ENCODE peak calls at places on chromosomes 7 and 10, in five cellular contexts. G is pancreas; I is naive thymus-derived CD4-positive, alpha-beta T cell; N is uterus; J is left ventricle myocardium inferior. K is an unnamed sample.

GRCh38 chr10:86899670-86900276 is 57.6 kb downstream of the MMRN2 start:
- DNase-seq in G (no peak), I (no peak), N (peak; percentile 63), J (peak; percentile 20), K (peak; percentile 86)

GRCh38 chr7:96380111-96380512 is 58.2 kb upstream of the SLC25A13 start:
- DNase-seq in N (no peak), G (no peak), I (no peak), J (no peak), K (no peak)

GRCh38 chr10:34131152-34131551 is 683.9 kb downstream of the PARD3 start:
- DNase-seq in N (no peak), I (no peak), G (no peak), J (no peak), K (no peak)

GRCh38 chr10:86244296-86244695 is 122.3 kb downstream of the GRID1 start:
- DNase-seq in I (no peak), J (no peak), N (no peak), G (no peak), K (no peak)

GRCh38 chr10:114131094-114131493 is 42.9 kb downstream of the CCDC186 start:
- DNase-seq in J (no peak), I (no peak), G (no peak), N (no peak), K (no peak)

GRCh38 chr7:69166979-69167516 is 431.2 kb upstream of the AUTS2 start:
- DNase-seq in G (no peak), J (no peak), I (no peak), N (no peak), K (no peak)

GRCh38 chr7:102096706-102097427 is 189.8 kb upstream of the SH2B2 start:
- DNase-seq in I (no peak), N (no peak), J (no peak), G (no peak), K (no peak)

GRCh38 chr7:132755538-132756481 is 179.5 kb upstream of the PLXNA4 start:
- DNase-seq in J (no peak), G (peak; percentile 30), N (no peak), I (no peak), K (peak; percentile 36)

GRCh38 chr10:103556383-103557007 is 63.0 kb downstream of the NEURL1 start:
- DNase-seq in I (no peak), J (no peak), G (no peak), N (no peak), K (no peak)

GRCh38 chr10:43187213-43187612 is 49.0 kb downstream of the CSGALNACT2 start:
- DNase-seq in J (no peak), G (no peak), I (no peak), N (no peak), K (no peak)

GRCh38 chr7:27185708-27186449 is 847 bp upstream of the HOXA11 start:
- DNase-seq in G (peak; percentile 10), I (peak; percentile 11), J (no peak), N (no peak), K (peak; percentile 9)

GRCh38 chr10:637771-638195 is 51.7 kb downstream of the DIP2C start:
- DNase-seq in I (no peak), G (no peak), J (no peak), N (no peak), K (no peak)

GRCh38 chr10:17056781-17057191 is 72.8 kb downstream of the CUBN start:
- DNase-seq in I (no peak), J (no peak), N (no peak), G (no peak), K (no peak)

GRCh38 chr7:105876964-105877601 is 684 bp upstream of the ATXN7L1 start:
- DNase-seq in N (peak; percentile 44), J (peak; percentile 32), I (peak; percentile 15), G (peak; percentile 57), K (peak; percentile 44)

GRCh38 chr7:24755541-24756416 is 1.5 kb downstream of the GSDME start:
- DNase-seq in I (no peak), G (no peak), J (no peak), N (no peak), K (no peak)

GRCh38 chr10:124831116-124831515 is 29.5 kb downstream of the ABRAXAS2 start:
- DNase-seq in G (no peak), J (no peak), N (no peak), I (no peak), K (no peak)

GRCh38 chr10:22341190-22341935 is 3.9 kb upstream of the SPAG6 start:
- DNase-seq in G (peak; percentile 75), I (no peak), J (no peak), N (no peak), K (no peak)

GRCh38 chr10:86849495-86849894 is 93.1 kb downstream of the BMPR1A start:
- DNase-seq in J (no peak), I (no peak), G (no peak), N (no peak), K (no peak)

GRCh38 chr7:117014673-117015133 is 61.4 kb downstream of the ST7 start:
- DNase-seq in J (peak; percentile 56), N (peak; percentile 31), G (peak; percentile 28), I (no peak), K (peak; percentile 88)

GRCh38 chr10:123786306-123786705 is 105.3 kb downstream of the CPXM2 start:
- DNase-seq in N (no peak), G (no peak), I (no peak), J (no peak), K (no peak)

GRCh38 chr7:158063850-158064610 is 523.6 kb downstream of the PTPRN2 start:
- DNase-seq in G (no peak), J (no peak), I (no peak), N (no peak), K (no peak)

GRCh38 chr7:12761691-12762090 is 74.3 kb downstream of the ARL4A start:
- DNase-seq in G (no peak), J (no peak), N (no peak), I (no peak), K (no peak)

GRCh38 chr10:101843032-101843991 is at the start of gene KCNIP2:
- DNase-seq in G (peak; percentile 49), J (peak; percentile 62), I (peak; percentile 36), N (no peak), K (peak; percentile 36)
- H3K4me3 ChIP-seq in G (no peak within 1 kb of the TSS), J (peak within 1 kb of the TSS; percentile 72), I (peak within 1 kb of the TSS; percentile 19), N (no peak within 1 kb of the TSS), K (peak within 1 kb of the TSS; percentile 38)

GRCh38 chr7:2763607-2764006 is 75.6 kb downstream of the AMZ1 start:
- DNase-seq in G (no peak), N (no peak), I (no peak), J (no peak), K (peak; percentile 40)
- H3K4me1 ChIP-seq in G (peaks cover 3% of the 10 kb centered on the region), N (peaks cover 16% of the 10 kb centered on the region), I (no peaks in the 10 kb centered on the region), J (peaks cover 55% of the 10 kb centered on the region), K (peaks cover 55% of the 10 kb centered on the region)

DNA sequence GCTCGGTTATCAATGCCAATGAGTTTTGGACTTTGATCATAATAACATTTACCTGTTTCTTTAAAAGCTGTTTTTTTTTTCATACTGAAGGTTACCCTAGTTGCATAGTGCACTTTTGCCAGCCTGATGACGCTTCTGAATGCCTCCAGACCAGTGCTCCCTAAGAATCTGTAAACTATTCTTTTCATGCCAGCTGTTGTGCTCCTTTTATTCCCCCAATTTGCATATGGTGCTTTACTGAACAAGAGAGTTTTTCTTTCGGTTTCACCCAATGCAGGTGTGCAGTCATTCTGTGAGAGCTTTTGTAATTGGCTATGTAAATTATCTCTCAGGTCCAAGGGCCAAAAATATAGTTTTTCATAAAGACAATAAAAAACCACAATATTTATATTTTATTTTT is 48.1 kb upstream of the GLCCI1 start:
- DNase-seq in G (peak; percentile 27), I (no peak), J (no peak), N (no peak), K (no peak)
- H3K4me3 ChIP-seq in G (no peak overlapping the region), I (peak overlapping the region; percentile 26), J (no peak overlapping the region), N (no peak overlapping the region), K (no peak overlapping the region)

DNA sequence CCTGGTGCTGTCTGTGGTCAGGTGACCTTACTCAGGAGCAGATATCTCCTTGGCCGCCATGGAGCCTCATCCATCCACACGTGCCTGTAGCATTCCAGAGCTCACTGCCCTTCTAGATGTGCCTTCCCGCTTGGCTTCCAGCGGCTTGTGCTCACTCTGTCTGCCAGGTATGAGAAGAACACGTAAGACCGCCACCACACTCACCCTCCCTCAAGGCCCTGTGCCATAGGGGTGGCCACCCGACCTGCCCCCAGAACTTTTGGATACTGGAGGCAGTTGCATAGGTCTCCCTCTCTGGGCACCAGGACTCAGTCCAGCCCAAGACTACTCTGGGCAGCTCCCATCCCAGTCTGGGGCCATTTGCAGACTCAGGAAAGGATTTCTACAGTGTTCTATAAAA is 4.1 kb downstream of the MARVELD1 start:
- DNase-seq in N (no peak), G (no peak), I (no peak), J (no peak), K (no peak)
- H3K4me1 ChIP-seq in N (peaks cover 17% of the 10 kb centered on the region), G (peaks cover 4% of the 10 kb centered on the region), I (peaks cover 6% of the 10 kb centered on the region), J (peaks cover 71% of the 10 kb centered on the region), K (peaks cover 30% of the 10 kb centered on the region)

GRCh38 chr7:4888161-4888560 is 4.6 kb upstream of the RADIL start:
- DNase-seq in J (no peak), G (no peak), I (no peak), N (no peak), K (no peak)
- H3K4me3 ChIP-seq in J (no peak overlapping the region), G (no peak overlapping the region), I (no peak overlapping the region), N (no peak overlapping the region), K (no peak overlapping the region)

GRCh38 chr10:5582736-5583135 is 58.0 kb downstream of the CALML3 start:
- DNase-seq in N (no peak), I (no peak), G (no peak), J (no peak), K (no peak)

GRCh38 chr10:5587151-5588079 is 62.7 kb downstream of the CALML3 start:
- DNase-seq in N (no peak), I (no peak), G (no peak), J (peak; percentile 48), K (no peak)

GRCh38 chr10:5585517-5586222 is 60.9 kb downstream of the CALML3 start:
- DNase-seq in J (no peak), I (no peak), N (no peak), G (no peak), K (no peak)

GRCh38 chr10:5583525-5584175 is 58.9 kb downstream of the CALML3 start:
- DNase-seq in I (no peak), G (peak; percentile 82), J (peak; percentile 52), N (no peak), K (no peak)

GRCh38 chr10:5584895-5585516 is 60.2 kb downstream of the CALML3 start:
- DNase-seq in G (no peak), I (no peak), N (no peak), J (no peak), K (no peak)
- H3K4me1 ChIP-seq in G (no peaks in the 10 kb centered on the region), I (no peaks in the 10 kb centered on the region), N (no peaks in the 10 kb centered on the region), J (peaks cover 47% of the 10 kb centered on the region), K (no peaks in the 10 kb centered on the region)

GRCh38 chr7:22833113-22833512 is 10.5 kb upstream of the TOMM7 start:
- DNase-seq in I (no peak), J (no peak), N (no peak), G (no peak), K (no peak)
- H3K4me3 ChIP-seq in I (no peak overlapping the region), J (no peak overlapping the region), N (no peak overlapping the region), G (no peak overlapping the region), K (no peak overlapping the region)